ENCODE peak calls at places on chromosomes 6 and 20, in nine cellular contexts. H is AG08396; Z is myocyte; F is NCI-H345; E is stimulated activated CD4-positive, alpha-beta T cell treated with anti-CD3 and anti-CD28 coated beads, Interleukin-12 subunit alpha, Interleukin-12 subunit beta, amount 100 ng/mL, for 48 hours; X is posterior cingulate gyrus; P is H7; L is GM23338; M is fibroblast of lung. S is an unnamed sample.

GRCh38 chr6:10809098-10809497 is 29.2 kb downstream of the MAK start:
- DNase-seq in E (no peak), Z (no peak), X (no peak), M (no peak), F (no peak), P (no peak), H (no peak), L (no peak), S (no peak)

GRCh38 chr20:33992145-33992922 is 1.4 kb upstream of the RALY start:
- DNase-seq in X (no peak), M (peak), L (peak), H (no peak), Z (no peak), F (no peak), E (no peak), P (no peak), S (peak)

GRCh38 chr20:11716239-11716944 is 201.3 kb upstream of the BTBD3 start:
- DNase-seq in Z (peak), H (peak), X (no peak), P (peak), F (no peak), M (peak), L (peak), E (no peak), S (no peak)

GRCh38 chr20:20024942-20025341 is 7.8 kb downstream of the NAA20 start:
- DNase-seq in Z (no peak), M (peak), E (no peak), H (peak), P (no peak), X (no peak), F (no peak), L (no peak), S (no peak)

GRCh38 chr20:58566981-58567380 is 51.8 kb upstream of the APCDD1L start:
- DNase-seq in L (no peak), F (no peak), Z (no peak), P (no peak), X (no peak), M (no peak), E (no peak), H (no peak), S (no peak)

GRCh38 chr20:44731657-44732056 is 14.0 kb upstream of the KCNK15 start:
- DNase-seq in M (no peak), L (no peak), P (no peak), E (no peak), Z (no peak), X (no peak), F (no peak), H (no peak), S (peak)

GRCh38 chr6:125002090-125002741 is 40.0 kb downstream of the RNF217 start:
- DNase-seq in X (no peak), H (peak), Z (peak), F (no peak), L (peak), M (peak), P (no peak), E (no peak), S (no peak)

GRCh38 chr6:109454483-109455160 is 950 bp downstream of the MICAL1 start:
- DNase-seq in E (peak), P (peak), F (peak), M (peak), L (peak), X (peak), Z (no peak), H (peak), S (no peak)

GRCh38 chr6:20028143-20028542 is 184.1 kb downstream of the MBOAT1 start:
- DNase-seq in P (peak), E (no peak), L (peak), M (no peak), F (no peak), X (no peak), H (no peak), Z (no peak), S (peak)

GRCh38 chr20:21265457-21266190 is 37.5 kb upstream of the XRN2 start:
- DNase-seq in M (no peak), H (no peak), L (no peak), X (no peak), F (peak), P (no peak), Z (peak), E (no peak), S (no peak)

GRCh38 chr6:136524936-136525413 is 25.2 kb downstream of the MAP7 start:
- DNase-seq in X (no peak), L (no peak), P (no peak), F (peak), H (no peak), Z (no peak), E (no peak), M (no peak), S (no peak)

GRCh38 chr6:38974389-38975133 is 74.0 kb upstream of the GLP1R start:
- DNase-seq in L (no peak), M (peak), Z (peak), X (no peak), F (no peak), P (no peak), E (no peak), H (no peak), S (no peak)

GRCh38 chr20:60993647-60994046 is 258.4 kb upstream of the CDH4 start:
- DNase-seq in F (no peak), E (no peak), P (peak), L (peak), H (no peak), X (no peak), Z (no peak), M (no peak), S (no peak)

GRCh38 chr6:167115054-167115453 is 7.8 kb upstream of the CCR6 start:
- DNase-seq in X (no peak), L (peak), F (no peak), Z (no peak), H (no peak), M (no peak), P (peak), E (no peak), S (no peak)

GRCh38 chr6:53309059-53309896 is 39.5 kb downstream of the ELOVL5 start:
- DNase-seq in H (peak), P (no peak), X (no peak), L (no peak), F (peak), M (peak), Z (peak), E (no peak), S (peak)

GRCh38 chr6:113450061-113450465 is 407.1 kb upstream of the MARCKS start:
- DNase-seq in L (no peak), X (no peak), M (no peak), Z (no peak), P (no peak), F (no peak), E (no peak), H (no peak), S (no peak)

GRCh38 chr6:111750753-111751684 is 122.2 kb downstream of the FYN start:
- DNase-seq in M (peak), P (peak), E (no peak), F (no peak), X (no peak), Z (no peak), L (peak), H (no peak), S (no peak)

GRCh38 chr6:158231551-158232444 is 63.6 kb downstream of the GTF2H5 start:
- DNase-seq in L (peak), E (no peak), F (peak), Z (peak), H (peak), P (peak), M (peak), X (peak), S (peak)

GRCh38 chr6:108616973-108617372 is 56.3 kb downstream of the FOXO3 start:
- DNase-seq in L (no peak), E (no peak), Z (no peak), H (no peak), X (no peak), M (no peak), P (no peak), F (no peak), S (no peak)

GRCh38 chr20:33667245-33668086 is 723 bp downstream of the ACTL10 start:
- DNase-seq in E (no peak), P (no peak), M (peak), Z (no peak), L (no peak), X (no peak), F (peak), H (no peak), S (peak)

GRCh38 chr6:53408826-53409225 is 60.1 kb upstream of the ELOVL5 start:
- DNase-seq in H (no peak), M (no peak), E (no peak), F (no peak), Z (no peak), P (no peak), X (no peak), L (no peak), S (no peak)

GRCh38 chr6:46901747-46902362 is 19.9 kb downstream of the ADGRF5 start:
- DNase-seq in F (no peak), M (no peak), E (no peak), X (no peak), Z (no peak), H (no peak), L (no peak), P (no peak), S (no peak)

GRCh38 chr6:73942581-73942980 is 246.6 kb downstream of the CD109 start:
- DNase-seq in F (no peak), M (peak), E (no peak), H (peak), L (peak), Z (no peak), X (no peak), P (peak), S (no peak)

GRCh38 chr20:46230811-46231282 is 77.5 kb downstream of the CDH22 start:
- DNase-seq in L (peak), E (no peak), X (no peak), H (peak), Z (peak), M (peak), P (peak), F (no peak), S (no peak)

GRCh38 chr6:145373826-145374225 is 361.5 kb downstream of the EPM2A start:
- DNase-seq in X (no peak), M (no peak), P (no peak), E (no peak), Z (no peak), L (no peak), F (no peak), H (no peak), S (no peak)

GRCh38 chr6:114941078-114941477 is 598.3 kb upstream of the HS3ST5 start:
- DNase-seq in E (no peak), M (no peak), Z (no peak), X (no peak), H (no peak), L (no peak), P (no peak), F (no peak), S (peak)

GRCh38 chr6:111997863-111998191 is 56.1 kb upstream of the CCN6 start:
- DNase-seq in P (no peak), L (no peak), E (no peak), F (no peak), H (no peak), Z (no peak), X (no peak), M (no peak), S (no peak)

GRCh38 chr6:150930816-150931215 is 65.3 kb downstream of the MTHFD1L start:
- DNase-seq in P (no peak), X (no peak), M (peak), E (no peak), F (no peak), L (no peak), Z (no peak), H (peak), S (no peak)

GRCh38 chr6:141169419-141169818 is 963.3 kb upstream of the GJE1 start:
- DNase-seq in Z (peak), L (peak), P (peak), H (peak), X (no peak), E (no peak), M (peak), F (no peak), S (no peak)

GRCh38 chr20:40506567-40506966 is 182.5 kb downstream of the MAFB start:
- DNase-seq in X (peak), F (no peak), H (peak), L (no peak), P (peak), Z (peak), M (peak), E (peak), S (peak)

GRCh38 chr6:19918436-19918835 is 81.3 kb downstream of the ID4 start:
- DNase-seq in M (no peak), L (no peak), E (no peak), H (no peak), P (no peak), F (no peak), Z (no peak), X (no peak), S (no peak)

GRCh38 chr20:11377761-11378160 is 539.9 kb upstream of the BTBD3 start:
- DNase-seq in L (no peak), H (no peak), M (no peak), F (no peak), Z (no peak), X (no peak), E (no peak), P (no peak), S (no peak)

GRCh38 chr20:1426231-1426849 is 33.5 kb upstream of the FKBP1A start:
- DNase-seq in H (no peak), Z (no peak), P (no peak), E (no peak), X (no peak), M (no peak), F (peak), L (no peak), S (no peak)

GRCh38 chr20:17377222-17377621 is 150.4 kb downstream of the PCSK2 start:
- DNase-seq in P (no peak), F (peak), L (no peak), H (no peak), X (no peak), M (no peak), Z (no peak), E (no peak), S (no peak)

GRCh38 chr6:150229775-150230561 is 87.1 kb downstream of the PPP1R14C start:
- DNase-seq in X (peak), M (peak), H (no peak), L (no peak), P (no peak), F (no peak), E (no peak), Z (no peak), S (no peak)

GRCh38 chr6:31497595-31498476 is at the start of gene MICB:
- DNase-seq in X (peak), M (peak), F (peak), L (peak), H (peak), P (peak), Z (peak), E (peak), S (peak)

GRCh38 chr6:12301009-12301408 is 10.8 kb downstream of the EDN1 start:
- DNase-seq in Z (no peak), E (no peak), M (no peak), H (no peak), X (no peak), P (no peak), F (no peak), L (no peak), S (no peak)

GRCh38 chr6:137496392-137496767 is 2.2 kb upstream of the OLIG3 start:
- DNase-seq in F (no peak), Z (no peak), L (peak), E (no peak), H (no peak), P (peak), M (no peak), X (no peak), S (no peak)

GRCh38 chr6:136424901-136425300 is 125.3 kb downstream of the MAP7 start:
- DNase-seq in F (no peak), H (no peak), M (no peak), E (no peak), P (no peak), Z (no peak), X (no peak), L (no peak), S (no peak)

S was measured in NCI-H2029.